ENCODE peak calls at places on chromosomes 7 and 10, in six cellular contexts. One of them, this sample, is unnamed. For H3K36me3, the result is how much of the 10 kb centered on the place peaks cover.

GRCh38 chr10:28090506-28090905 is 91.6 kb upstream of the ODAD2 start:
- DNase-seq in transverse colon: no peak
- DNase-seq in hepatocyte: no peak
- DNase-seq in tibial nerve: no peak
- DNase-seq in suprapubic skin: no peak
- DNase-seq in MM.1S: no peak
- DNase-seq in this sample: no peak

GRCh38 chr10:95742529-95742884 is 13.5 kb upstream of the ENTPD1 start:
- DNase-seq in transverse colon: peak
- DNase-seq in hepatocyte: peak
- DNase-seq in tibial nerve: peak
- DNase-seq in suprapubic skin: no peak
- DNase-seq in MM.1S: no peak
- DNase-seq in this sample: no peak

GRCh38 chr7:100879685-100880261 is 4.9 kb downstream of the SRRT start:
- DNase-seq in transverse colon: no peak
- DNase-seq in hepatocyte: no peak
- DNase-seq in tibial nerve: no peak
- DNase-seq in suprapubic skin: no peak
- DNase-seq in MM.1S: no peak
- DNase-seq in this sample: no peak

GRCh38 chr7:69246758-69247157 is 351.5 kb upstream of the AUTS2 start:
- DNase-seq in transverse colon: peak
- DNase-seq in hepatocyte: no peak
- DNase-seq in tibial nerve: peak
- DNase-seq in suprapubic skin: no peak
- DNase-seq in MM.1S: no peak
- DNase-seq in this sample: no peak

GRCh38 chr7:128379900-128380806 is 18.7 kb upstream of the PRRT4 start:
- DNase-seq in transverse colon: no peak
- DNase-seq in hepatocyte: no peak
- DNase-seq in tibial nerve: no peak
- DNase-seq in suprapubic skin: no peak
- DNase-seq in MM.1S: no peak
- DNase-seq in this sample: no peak

GRCh38 chr7:131249003-131249402 is 78.7 kb upstream of the MKLN1 start:
- DNase-seq in transverse colon: peak
- DNase-seq in hepatocyte: peak
- DNase-seq in tibial nerve: peak
- DNase-seq in suprapubic skin: peak
- DNase-seq in MM.1S: no peak
- DNase-seq in this sample: peak

GRCh38 chr10:11237571-11237970 is 219.9 kb downstream of the CELF2 start:
- DNase-seq in transverse colon: no peak
- DNase-seq in hepatocyte: no peak
- DNase-seq in tibial nerve: no peak
- DNase-seq in suprapubic skin: no peak
- DNase-seq in MM.1S: peak
- DNase-seq in this sample: no peak

GRCh38 chr7:103336781-103337180 is 7.8 kb downstream of the DNAJC2 start:
- DNase-seq in transverse colon: no peak
- DNase-seq in hepatocyte: no peak
- DNase-seq in tibial nerve: no peak
- DNase-seq in suprapubic skin: no peak
- DNase-seq in MM.1S: no peak
- DNase-seq in this sample: no peak

GRCh38 chr7:102417105-102417504 is 16.3 kb upstream of the ORAI2 start:
- DNase-seq in transverse colon: no peak
- DNase-seq in hepatocyte: no peak
- DNase-seq in tibial nerve: no peak
- DNase-seq in suprapubic skin: no peak
- DNase-seq in MM.1S: no peak
- DNase-seq in this sample: no peak

GRCh38 chr7:28480595-28480994 is 68.3 kb downstream of the CREB5 start:
- DNase-seq in transverse colon: no peak
- DNase-seq in hepatocyte: no peak
- DNase-seq in tibial nerve: no peak
- DNase-seq in suprapubic skin: no peak
- DNase-seq in MM.1S: no peak
- DNase-seq in this sample: no peak

GRCh38 chr10:100567249-100567648 is 31.5 kb downstream of the HIF1AN start:
- DNase-seq in transverse colon: no peak
- DNase-seq in hepatocyte: no peak
- DNase-seq in tibial nerve: no peak
- DNase-seq in suprapubic skin: no peak
- DNase-seq in MM.1S: no peak
- DNase-seq in this sample: no peak
- H3K36me3 ChIP-seq in transverse colon: under half
- H3K36me3 ChIP-seq in hepatocyte: under half
- H3K36me3 ChIP-seq in tibial nerve: under half
- H3K36me3 ChIP-seq in suprapubic skin: under half
- H3K36me3 ChIP-seq in MM.1S: under half
- H3K36me3 ChIP-seq in this sample: under half

GRCh38 chr7:17062433-17063383 is 180.9 kb upstream of the AGR3 start:
- DNase-seq in transverse colon: no peak
- DNase-seq in hepatocyte: no peak
- DNase-seq in tibial nerve: no peak
- DNase-seq in suprapubic skin: no peak
- DNase-seq in MM.1S: peak
- DNase-seq in this sample: no peak
- TF ChIP-seq CTCF in transverse colon: peak
- TF ChIP-seq CTCF in hepatocyte: peak
- TF ChIP-seq CTCF in tibial nerve: no peak
- TF ChIP-seq CTCF in suprapubic skin: no peak
- TF ChIP-seq CTCF in MM.1S: no peak
- TF ChIP-seq CTCF in this sample: no peak

GRCh38 chr10:13173619-13174018 is 12.3 kb downstream of the MCM10 start:
- DNase-seq in transverse colon: no peak
- DNase-seq in hepatocyte: no peak
- DNase-seq in tibial nerve: no peak
- DNase-seq in suprapubic skin: no peak
- DNase-seq in MM.1S: no peak
- DNase-seq in this sample: no peak
- H3K36me3 ChIP-seq in transverse colon: under half
- H3K36me3 ChIP-seq in hepatocyte: under half
- H3K36me3 ChIP-seq in tibial nerve: under half
- H3K36me3 ChIP-seq in suprapubic skin: under half
- H3K36me3 ChIP-seq in MM.1S: under half
- H3K36me3 ChIP-seq in this sample: under half

DNA sequence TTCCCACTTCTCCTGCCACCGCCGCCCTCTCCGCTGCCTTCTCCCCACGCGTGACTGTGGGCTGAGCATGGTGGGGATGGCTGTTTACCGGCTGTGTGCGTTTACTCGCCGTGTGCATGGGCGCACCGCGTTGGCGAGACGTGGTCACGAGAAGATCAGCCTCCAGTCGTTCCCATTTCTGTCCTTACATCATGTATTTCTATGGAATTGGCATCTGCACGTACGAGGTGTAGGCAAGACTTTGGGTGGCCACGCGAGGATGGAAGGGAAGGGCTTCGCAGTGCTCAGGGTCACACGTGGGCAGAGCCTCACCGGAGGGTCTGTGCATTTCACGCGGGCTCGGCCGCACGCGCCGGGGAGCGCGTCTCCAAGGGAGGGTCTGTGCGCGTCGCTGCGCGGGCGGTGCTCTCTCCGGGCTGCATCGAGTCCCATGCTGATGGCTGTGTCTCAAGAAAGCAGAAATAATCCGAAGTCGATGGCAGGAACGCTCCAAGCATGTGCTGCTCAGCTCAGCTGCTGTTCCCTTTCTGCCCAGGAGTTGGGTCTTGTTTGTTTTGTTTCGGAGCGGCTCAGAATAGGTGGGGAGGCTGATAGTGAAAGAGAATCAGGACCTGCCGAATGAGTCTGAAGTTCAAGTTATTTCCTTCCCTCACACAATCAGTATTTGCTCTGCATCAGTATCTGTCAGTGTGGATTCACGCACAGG is 973 bp downstream of the CAMK1D start:
- DNase-seq in transverse colon: peak
- DNase-seq in hepatocyte: peak
- DNase-seq in tibial nerve: no peak
- DNase-seq in suprapubic skin: peak
- DNase-seq in MM.1S: peak
- DNase-seq in this sample: no peak
- TF ChIP-seq CTCF in transverse colon: peak
- TF ChIP-seq CTCF in hepatocyte: no peak
- TF ChIP-seq CTCF in tibial nerve: no peak
- TF ChIP-seq CTCF in suprapubic skin: no peak
- TF ChIP-seq CTCF in MM.1S: peak
- TF ChIP-seq CTCF in this sample: no peak

GRCh38 chr10:79128923-79129305 is 60.1 kb downstream of the ZMIZ1 start:
- DNase-seq in transverse colon: no peak
- DNase-seq in hepatocyte: no peak
- DNase-seq in tibial nerve: no peak
- DNase-seq in suprapubic skin: no peak
- DNase-seq in MM.1S: no peak
- DNase-seq in this sample: no peak
- H3K36me3 ChIP-seq in transverse colon: under half
- H3K36me3 ChIP-seq in hepatocyte: under half
- H3K36me3 ChIP-seq in tibial nerve: under half
- H3K36me3 ChIP-seq in suprapubic skin: half or more
- H3K36me3 ChIP-seq in MM.1S: under half
- H3K36me3 ChIP-seq in this sample: under half

GRCh38 chr7:107150375-107151073 is 18.3 kb upstream of the HBP1 start:
- DNase-seq in transverse colon: peak
- DNase-seq in hepatocyte: peak
- DNase-seq in tibial nerve: peak
- DNase-seq in suprapubic skin: peak
- DNase-seq in MM.1S: peak
- DNase-seq in this sample: no peak

GRCh38 chr7:107154826-107155225 is 14.0 kb upstream of the HBP1 start:
- DNase-seq in transverse colon: no peak
- DNase-seq in hepatocyte: no peak
- DNase-seq in tibial nerve: no peak
- DNase-seq in suprapubic skin: no peak
- DNase-seq in MM.1S: no peak
- DNase-seq in this sample: no peak

GRCh38 chr7:107151538-107151937 is 17.3 kb upstream of the HBP1 start:
- DNase-seq in transverse colon: no peak
- DNase-seq in hepatocyte: no peak
- DNase-seq in tibial nerve: no peak
- DNase-seq in suprapubic skin: no peak
- DNase-seq in MM.1S: peak
- DNase-seq in this sample: no peak

GRCh38 chr7:107149863-107150262 is 18.9 kb upstream of the HBP1 start:
- DNase-seq in transverse colon: no peak
- DNase-seq in hepatocyte: no peak
- DNase-seq in tibial nerve: no peak
- DNase-seq in suprapubic skin: no peak
- DNase-seq in MM.1S: no peak
- DNase-seq in this sample: no peak

DNA sequence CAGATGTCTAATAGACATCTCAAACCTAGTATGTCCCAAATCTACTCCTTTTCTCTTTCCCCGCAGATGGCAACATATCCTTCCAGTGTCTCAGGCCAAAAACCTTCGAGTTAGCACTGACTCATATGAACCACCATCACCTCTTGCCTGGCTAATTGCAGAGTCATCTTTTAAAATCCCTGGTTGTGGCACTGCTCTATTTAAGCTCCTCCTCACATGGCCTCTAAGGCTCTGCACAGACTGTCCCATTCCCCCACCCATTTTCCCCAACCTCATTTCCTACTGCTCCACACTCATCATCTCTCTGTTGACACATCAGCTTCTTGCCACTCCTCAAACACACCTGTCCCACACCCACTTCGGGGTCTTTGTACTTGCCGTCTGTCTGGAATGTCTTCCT is 16.8 kb upstream of the HBP1 start:
- DNase-seq in transverse colon: no peak
- DNase-seq in hepatocyte: peak
- DNase-seq in tibial nerve: no peak
- DNase-seq in suprapubic skin: no peak
- DNase-seq in MM.1S: no peak
- DNase-seq in this sample: no peak
- TF ChIP-seq CTCF in transverse colon: no peak
- TF ChIP-seq CTCF in hepatocyte: no peak
- TF ChIP-seq CTCF in tibial nerve: no peak
- TF ChIP-seq CTCF in suprapubic skin: no peak
- TF ChIP-seq CTCF in MM.1S: no peak
- TF ChIP-seq CTCF in this sample: no peak

This sample was measured in kidney epithelial cell.